ENCODE peak calls at places on chromosomes 11 and 22, in four cellular contexts. K is HCT116, S is body of pancreas, B is thyroid gland. R is an unnamed sample.
A peak's percentile ranks its signal among the peaks of the same experiment; 100 is the strongest.

GRCh38 chr11:45150943-45151342 is 4.5 kb downstream of the PRDM11 start:
- DNase-seq in S (no peak), K (no peak), B (no peak), R (no peak)

GRCh38 chr22:24703101-24703500 is 71.4 kb downstream of the PIWIL3 start:
- DNase-seq in S (no peak), K (no peak), B (peak; percentile 51), R (no peak)

GRCh38 chr11:117076941-117077659 is 21.1 kb downstream of the SIK3 start:
- DNase-seq in B (peak; percentile 18), K (no peak), S (no peak), R (no peak)

GRCh38 chr22:48576333-48577013 is 1251.2 kb downstream of the BRD1 start:
- DNase-seq in B (no peak), S (no peak), K (no peak), R (no peak)

GRCh38 chr11:11148104-11148509 is 204.9 kb downstream of the CSNK2A3 start:
- DNase-seq in K (no peak), S (peak; percentile 41), B (peak; percentile 91), R (no peak)

GRCh38 chr11:2812371-2812991 is 73.1 kb downstream of the CDKN1C start:
- DNase-seq in S (no peak), K (no peak), B (no peak), R (no peak)

GRCh38 chr11:100855466-100856067 is 168.5 kb downstream of the ARHGAP42 start:
- DNase-seq in K (peak; percentile 52), S (no peak), B (no peak), R (no peak)

GRCh38 chr11:116207781-116208180 is 565.0 kb downstream of the BUD13 start:
- DNase-seq in S (no peak), K (no peak), B (no peak), R (no peak)

GRCh38 chr11:113202431-113202830 is 112.0 kb upstream of the TTC12 start:
- DNase-seq in K (no peak), B (no peak), S (no peak), R (peak; percentile 12)

GRCh38 chr11:63663809-63664208 is 7.4 kb downstream of the ATL3 start:
- DNase-seq in S (no peak), K (no peak), B (no peak), R (peak; percentile 84)

GRCh38 chr11:33598426-33599069 is 102.1 kb downstream of the C11orf91 start:
- DNase-seq in K (no peak), S (no peak), B (no peak), R (no peak)

GRCh38 chr11:7889985-7890384 is 41.1 kb downstream of the OR10A6 start:
- DNase-seq in B (no peak), S (no peak), K (no peak), R (no peak)

GRCh38 chr11:46294365-46295309 is 17.2 kb downstream of the CREB3L1 start:
- DNase-seq in K (no peak), B (peak; percentile 35), S (no peak), R (peak; percentile 87)

GRCh38 chr11:43486141-43486540 is 127.4 kb downstream of the TTC17 start:
- DNase-seq in S (no peak), K (no peak), B (no peak), R (no peak)

GRCh38 chr11:111462329-111462728 is 49.9 kb downstream of the BTG4 start:
- DNase-seq in K (no peak), S (no peak), B (no peak), R (no peak)
- TF ChIP-seq POLR2A in K (no peak), S (no peak), B (no peak), R (no peak)

DNA sequence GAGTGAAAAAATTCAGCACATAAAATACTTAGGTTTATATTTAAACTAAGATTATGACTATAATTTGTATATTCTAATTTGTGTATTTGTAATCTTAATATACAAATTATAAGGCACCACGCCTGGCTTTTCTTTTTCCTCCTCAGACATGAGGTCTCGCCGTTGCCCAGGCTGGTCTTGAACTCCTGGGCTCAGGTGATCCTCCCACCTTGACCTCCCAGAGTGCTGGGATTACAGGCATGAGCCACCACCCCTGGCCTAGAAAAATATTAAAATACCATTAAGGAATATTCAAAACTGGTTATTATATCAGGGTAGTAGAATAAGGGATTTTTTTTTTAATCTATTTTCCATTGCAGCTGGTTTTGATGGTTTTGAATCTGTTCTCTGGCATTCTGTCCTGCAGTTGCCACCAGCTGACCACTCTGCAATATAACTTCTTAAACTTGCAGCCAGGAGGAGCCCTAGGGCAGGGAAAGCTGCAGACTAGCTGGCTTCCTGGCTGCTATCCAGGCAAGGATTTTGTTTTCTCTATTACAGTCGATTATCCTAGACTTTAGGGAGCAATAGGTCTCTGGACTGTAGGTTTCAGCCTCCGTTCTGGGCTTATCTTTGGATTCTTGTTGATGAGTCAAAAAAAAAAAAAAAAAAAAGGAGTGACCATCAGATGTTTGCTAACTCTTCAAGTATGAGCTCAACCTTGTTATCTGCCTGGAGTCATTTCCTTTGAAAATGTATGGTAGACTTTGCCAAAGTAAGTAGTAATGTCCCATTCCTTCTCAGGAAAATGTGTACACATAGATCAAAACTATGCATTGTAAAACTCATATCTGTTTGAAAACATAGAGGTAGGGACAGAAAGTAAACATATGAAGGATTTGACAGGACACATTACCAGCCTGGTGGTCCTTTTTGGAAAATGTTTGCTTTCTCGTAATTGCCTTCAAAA is 13.2 kb downstream of the POLA2 start:
- DNase-seq in B (peak; percentile 83), K (peak; percentile 68), S (peak; percentile 80), R (peak; percentile 65)
- TF ChIP-seq POLR2A in B (no peak), K (no peak), S (no peak), R (no peak)

DNA sequence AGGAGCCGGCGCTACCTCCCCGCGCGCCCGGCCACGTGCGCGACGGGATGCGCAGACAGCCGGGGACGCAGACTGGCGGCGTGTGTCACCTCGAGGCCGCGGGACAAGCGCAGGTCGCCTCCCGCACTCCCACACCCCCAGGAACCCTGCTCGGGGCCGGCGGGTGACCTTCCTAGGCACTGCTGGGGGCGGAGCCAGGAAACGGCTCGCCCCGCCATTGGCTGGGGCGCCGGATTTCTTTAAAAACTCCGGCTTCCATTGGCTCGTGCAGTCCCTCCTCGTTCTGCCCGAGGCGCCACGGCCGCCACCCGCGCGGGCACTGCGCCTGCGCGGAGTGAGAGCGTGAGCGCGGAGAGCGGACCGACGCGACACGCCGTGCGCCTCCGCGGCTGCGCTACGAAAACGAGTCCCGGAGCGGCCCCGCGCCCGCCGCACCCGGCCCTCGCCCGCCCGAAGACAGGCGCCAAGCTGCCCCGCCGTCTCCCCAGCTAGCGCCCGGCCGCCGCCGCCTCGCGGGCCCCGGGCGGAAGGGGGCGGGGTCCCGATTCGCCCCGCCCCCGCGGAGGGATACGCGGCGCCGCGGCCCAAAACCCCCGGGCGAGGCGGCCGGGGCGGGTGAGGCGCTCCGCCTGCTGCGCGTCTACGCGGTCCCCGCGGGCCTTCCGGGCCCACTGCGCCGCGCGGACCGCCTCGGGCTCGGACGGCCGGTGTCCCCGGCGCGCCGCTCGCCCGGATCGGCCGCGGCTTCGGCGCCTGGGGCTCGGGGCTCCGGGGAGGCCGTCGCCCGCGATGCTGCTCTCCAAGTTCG is at the start of gene PIM3:
- DNase-seq in S (peak; percentile 95), B (peak; percentile 96), K (peak; percentile 93), R (peak; percentile 97)
- TF ChIP-seq POLR2A in S (peak; percentile 97), B (peak; percentile 93), K (peak; percentile 96), R (peak; percentile 82)

GRCh38 chr11:119095066-119095880 is 6.4 kb downstream of the DPAGT1 start:
- DNase-seq in B (peak; percentile 99), S (peak; percentile 99), K (peak; percentile 99), R (peak; percentile 86)
- TF ChIP-seq POLR2A in B (peak; percentile 98), S (peak; percentile 99), K (peak; percentile 100), R (peak; percentile 99)

DNA sequence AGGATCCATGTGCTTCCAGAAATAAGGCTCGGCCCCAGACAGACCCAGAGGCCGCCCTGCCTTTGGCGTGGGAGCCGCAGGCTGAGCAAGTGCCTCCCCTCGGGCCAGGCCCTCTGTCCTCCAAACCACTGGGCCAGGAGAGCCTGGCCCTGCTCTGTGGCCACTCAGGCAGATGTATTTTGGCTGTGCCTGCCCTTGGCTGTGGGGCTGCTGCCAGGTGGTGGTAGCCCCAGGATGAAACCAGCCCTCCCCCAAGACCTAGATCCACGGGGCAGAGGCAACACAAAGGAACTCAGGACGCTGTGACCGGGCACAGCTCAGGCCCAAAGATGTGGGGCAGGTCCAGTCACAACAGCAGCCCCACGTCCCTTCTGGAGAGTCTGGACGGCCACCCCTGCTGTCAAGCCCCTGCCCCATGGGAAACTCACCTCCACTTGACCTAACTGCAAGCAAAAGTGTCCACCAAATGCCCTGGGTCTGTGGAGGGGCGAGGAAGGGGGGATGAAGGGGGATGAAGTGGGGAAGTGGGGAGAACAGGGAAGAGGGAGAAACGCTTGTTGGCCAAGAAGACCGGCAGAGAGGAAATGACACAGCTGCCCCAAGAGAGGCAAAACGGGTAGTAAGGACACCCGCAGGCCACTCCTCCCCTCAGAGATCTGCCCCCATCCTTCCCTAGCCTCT is 23.9 kb downstream of the PISD start:
- DNase-seq in S (no peak), B (peak; percentile 70), K (no peak), R (no peak)
- TF ChIP-seq POLR2A in S (no peak), B (no peak), K (no peak), R (no peak)